ENCODE peak calls at places on chromosomes 7 and 10, in four cellular contexts. One of them, this sample, is unnamed.

GRCh38 chr7:49708590-49708989 is 64.8 kb upstream of the VWC2 start:
- DNase-seq in body of pancreas: no peak
- DNase-seq in adrenal gland: no peak
- DNase-seq in stomach: no peak
- DNase-seq in this sample: no peak

GRCh38 chr7:50197547-50197946 is 104.5 kb upstream of the ZPBP start:
- DNase-seq in stomach: no peak
- DNase-seq in adrenal gland: peak
- DNase-seq in body of pancreas: no peak
- DNase-seq in this sample: peak

GRCh38 chr10:86262671-86263165 is 103.9 kb downstream of the GRID1 start:
- DNase-seq in stomach: peak
- DNase-seq in adrenal gland: no peak
- DNase-seq in body of pancreas: no peak
- DNase-seq in this sample: no peak

GRCh38 chr7:18693401-18693800 is 197.9 kb downstream of the HDAC9 start:
- DNase-seq in body of pancreas: no peak
- DNase-seq in stomach: no peak
- DNase-seq in adrenal gland: peak
- DNase-seq in this sample: peak

GRCh38 chr10:133205146-133205545 is 24.9 kb upstream of the UTF1 start:
- DNase-seq in stomach: no peak
- DNase-seq in body of pancreas: no peak
- DNase-seq in adrenal gland: no peak
- DNase-seq in this sample: no peak

GRCh38 chr7:24926623-24927539 is 53.1 kb downstream of the OSBPL3 start:
- DNase-seq in adrenal gland: no peak
- DNase-seq in stomach: no peak
- DNase-seq in body of pancreas: no peak
- DNase-seq in this sample: no peak

GRCh38 chr7:129616530-129616929 is 5.0 kb downstream of the NRF1 start:
- DNase-seq in stomach: no peak
- DNase-seq in body of pancreas: no peak
- DNase-seq in adrenal gland: no peak
- DNase-seq in this sample: no peak

GRCh38 chr7:41148521-41148951 is 554.4 kb downstream of the INHBA start:
- DNase-seq in stomach: no peak
- DNase-seq in body of pancreas: no peak
- DNase-seq in adrenal gland: no peak
- DNase-seq in this sample: no peak

GRCh38 chr10:19816420-19817250 is at the start of gene PLXDC2:
- DNase-seq in adrenal gland: peak
- DNase-seq in stomach: no peak
- DNase-seq in body of pancreas: peak
- DNase-seq in this sample: peak

GRCh38 chr7:77702451-77703219 is 6.4 kb downstream of the RSBN1L start:
- DNase-seq in stomach: no peak
- DNase-seq in body of pancreas: no peak
- DNase-seq in adrenal gland: no peak
- DNase-seq in this sample: no peak

GRCh38 chr10:27223964-27224363 is 16.6 kb downstream of the ACBD5 start:
- DNase-seq in stomach: peak
- DNase-seq in body of pancreas: peak
- DNase-seq in adrenal gland: peak
- DNase-seq in this sample: peak

GRCh38 chr10:124612611-124613498 is 131.3 kb downstream of the FAM53B start:
- DNase-seq in stomach: no peak
- DNase-seq in body of pancreas: no peak
- DNase-seq in adrenal gland: peak
- DNase-seq in this sample: peak

GRCh38 chr10:28778524-28778923 is 101.2 kb downstream of the BAMBI start:
- DNase-seq in adrenal gland: no peak
- DNase-seq in body of pancreas: no peak
- DNase-seq in stomach: no peak
- DNase-seq in this sample: no peak

GRCh38 chr10:101615760-101616116 is 27.6 kb downstream of the DPCD start:
- DNase-seq in adrenal gland: no peak
- DNase-seq in body of pancreas: no peak
- DNase-seq in stomach: no peak
- DNase-seq in this sample: no peak

GRCh38 chr7:143900230-143900766 is 1.7 kb downstream of the TCAF1 start:
- DNase-seq in adrenal gland: peak
- DNase-seq in stomach: no peak
- DNase-seq in body of pancreas: no peak
- DNase-seq in this sample: no peak

GRCh38 chr7:143898810-143899209 is 3.2 kb downstream of the TCAF1 start:
- DNase-seq in adrenal gland: no peak
- DNase-seq in stomach: no peak
- DNase-seq in body of pancreas: no peak
- DNase-seq in this sample: no peak

GRCh38 chr7:143906176-143906575 is 4.2 kb upstream of the TCAF1 start:
- DNase-seq in stomach: no peak
- DNase-seq in body of pancreas: no peak
- DNase-seq in adrenal gland: no peak
- DNase-seq in this sample: no peak

GRCh38 chr7:143901360-143901709 is 641 bp downstream of the TCAF1 start:
- DNase-seq in body of pancreas: peak
- DNase-seq in stomach: peak
- DNase-seq in adrenal gland: peak
- DNase-seq in this sample: peak

DNA sequence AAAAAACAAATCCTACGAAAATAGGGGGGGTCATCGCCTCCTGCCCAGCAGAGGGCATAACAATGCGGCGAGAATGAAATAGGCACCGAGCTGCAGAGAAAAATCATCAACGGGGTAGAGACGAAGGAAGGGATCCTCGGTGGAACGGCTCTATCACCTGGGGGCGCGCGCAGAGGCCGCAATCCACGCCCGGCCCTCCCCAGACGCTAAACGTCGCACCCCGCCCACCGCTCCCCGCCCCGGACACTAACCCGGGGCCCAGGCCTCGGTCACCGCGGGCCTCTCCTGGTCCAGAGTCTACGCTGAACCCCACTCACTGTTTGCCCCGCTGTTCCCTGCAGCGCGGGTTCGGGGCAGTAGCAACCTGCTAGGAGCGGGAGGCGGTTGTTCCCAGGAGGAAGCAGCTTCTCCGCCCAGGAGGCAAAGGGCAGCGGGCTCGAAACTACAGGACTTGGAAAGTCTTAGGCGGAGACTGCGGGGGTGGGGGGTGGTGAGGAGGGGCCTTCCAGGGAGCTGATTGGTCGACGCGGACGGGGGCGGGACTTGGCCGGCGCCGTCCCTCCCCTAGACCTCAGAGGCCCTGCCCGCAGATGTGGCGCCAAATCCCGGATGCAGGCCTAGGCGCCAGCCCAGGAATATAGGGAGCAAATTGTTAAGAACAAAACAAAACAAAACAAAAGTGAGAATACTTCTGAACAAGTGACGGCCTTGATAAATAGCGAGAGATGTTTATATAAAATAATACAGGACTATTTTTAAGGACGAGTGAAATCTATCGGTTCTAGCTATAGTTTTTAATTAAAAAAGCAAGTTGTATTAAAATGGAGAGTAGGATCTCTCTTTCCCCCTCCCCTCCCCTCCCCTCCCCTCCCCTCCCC is at the start of gene TCAF1:
- DNase-seq in stomach: peak
- DNase-seq in body of pancreas: peak
- DNase-seq in adrenal gland: peak
- DNase-seq in this sample: peak
- TF ChIP-seq POLR2A in stomach: no peak
- TF ChIP-seq POLR2A in body of pancreas: peak
- TF ChIP-seq POLR2A in adrenal gland: peak
- TF ChIP-seq POLR2A in this sample: no peak

GRCh38 chr10:84077728-84078127 is 61.6 kb upstream of the GHITM start:
- DNase-seq in stomach: no peak
- DNase-seq in adrenal gland: no peak
- DNase-seq in body of pancreas: no peak
- DNase-seq in this sample: no peak

GRCh38 chr10:84075226-84076046 is 63.9 kb upstream of the GHITM start:
- DNase-seq in adrenal gland: no peak
- DNase-seq in stomach: no peak
- DNase-seq in body of pancreas: no peak
- DNase-seq in this sample: no peak

GRCh38 chr10:84078771-84079170 is 60.5 kb upstream of the GHITM start:
- DNase-seq in stomach: no peak
- DNase-seq in adrenal gland: no peak
- DNase-seq in body of pancreas: no peak
- DNase-seq in this sample: no peak

GRCh38 chr10:84076047-84076388 is 63.3 kb upstream of the GHITM start:
- DNase-seq in stomach: no peak
- DNase-seq in adrenal gland: no peak
- DNase-seq in body of pancreas: no peak
- DNase-seq in this sample: no peak

DNA sequence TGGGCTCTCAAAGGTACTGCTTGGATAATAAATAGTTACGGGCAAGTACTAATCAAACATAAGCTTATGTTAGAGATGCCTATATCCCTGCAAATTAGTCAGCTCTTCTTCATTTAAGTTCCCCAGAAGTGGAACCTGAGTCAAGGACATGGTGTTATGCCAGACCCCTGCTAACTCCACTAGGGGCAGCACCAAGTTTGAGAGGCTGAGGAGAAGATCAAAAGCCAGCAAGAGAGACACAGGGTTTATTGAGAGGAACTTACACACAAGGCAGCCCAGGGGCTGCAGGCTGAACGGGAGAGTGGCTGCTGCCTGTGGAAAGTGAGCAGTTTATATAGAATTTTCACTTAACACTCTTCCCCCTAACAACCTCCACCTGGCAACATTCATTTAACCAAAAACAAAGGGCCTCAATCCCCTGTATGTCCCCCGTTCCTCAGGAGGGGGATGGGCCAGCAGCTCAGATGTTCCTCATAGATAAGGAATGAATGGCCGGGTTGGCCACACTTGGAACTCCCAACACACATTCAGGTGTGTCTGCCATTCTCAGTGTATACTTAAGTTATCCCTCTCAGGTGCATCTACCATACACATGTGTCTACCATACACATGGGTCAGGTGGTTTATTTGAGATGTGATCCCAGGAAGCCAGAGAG is 62.6 kb upstream of the GHITM start:
- DNase-seq in body of pancreas: no peak
- DNase-seq in adrenal gland: no peak
- DNase-seq in stomach: no peak
- DNase-seq in this sample: no peak
- TF ChIP-seq CTCF in body of pancreas: no peak
- TF ChIP-seq CTCF in adrenal gland: no peak
- TF ChIP-seq CTCF in stomach: no peak
- TF ChIP-seq CTCF in this sample: no peak

DNA sequence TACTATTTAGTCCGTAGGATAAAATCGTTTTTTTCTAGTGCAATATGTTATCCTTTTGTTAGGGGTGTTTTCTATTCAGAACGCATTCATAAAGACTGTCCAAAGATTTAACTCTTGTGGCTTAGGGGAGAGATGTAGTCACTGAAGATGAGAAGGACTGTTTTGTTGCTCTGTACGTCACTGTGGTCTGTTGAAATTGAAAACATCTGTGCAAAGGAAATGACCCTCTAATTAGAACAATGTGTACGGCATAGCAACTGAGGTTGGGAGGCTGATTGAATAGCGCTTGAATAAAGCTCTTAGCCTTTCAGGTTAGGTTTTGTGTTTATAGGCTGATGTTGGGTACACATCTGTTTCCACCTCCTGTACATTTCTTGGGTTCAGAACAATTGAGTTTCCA is 453.4 kb upstream of the AKR1E2 start:
- DNase-seq in body of pancreas: no peak
- DNase-seq in stomach: no peak
- DNase-seq in adrenal gland: no peak
- DNase-seq in this sample: no peak
- H3K27ac ChIP-seq in body of pancreas: no peak
- H3K27ac ChIP-seq in stomach: peak
- H3K27ac ChIP-seq in adrenal gland: no peak
- H3K27ac ChIP-seq in this sample: no peak

DNA sequence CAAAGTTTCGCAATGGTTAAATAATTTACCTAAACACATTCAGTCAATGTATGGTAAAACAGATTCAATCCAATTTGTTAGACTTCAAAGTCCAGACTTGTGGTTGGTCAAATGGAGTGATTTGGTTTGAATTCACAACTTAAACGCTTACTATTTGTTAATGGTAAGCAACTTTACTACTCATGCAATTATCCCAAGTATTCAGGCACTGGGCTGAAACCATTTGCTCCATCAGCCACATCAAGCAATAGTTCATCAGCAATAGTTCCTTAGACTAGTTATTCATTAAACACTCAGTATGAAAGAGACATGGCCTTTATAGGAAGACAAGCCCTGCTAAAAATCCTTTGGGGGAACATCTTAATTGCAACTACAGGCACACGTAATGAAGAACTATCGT is 253.0 kb downstream of the AGMO start:
- DNase-seq in body of pancreas: no peak
- DNase-seq in stomach: no peak
- DNase-seq in adrenal gland: no peak
- DNase-seq in this sample: no peak
- TF ChIP-seq POLR2A in body of pancreas: no peak
- TF ChIP-seq POLR2A in stomach: no peak
- TF ChIP-seq POLR2A in adrenal gland: no peak
- TF ChIP-seq POLR2A in this sample: no peak

DNA sequence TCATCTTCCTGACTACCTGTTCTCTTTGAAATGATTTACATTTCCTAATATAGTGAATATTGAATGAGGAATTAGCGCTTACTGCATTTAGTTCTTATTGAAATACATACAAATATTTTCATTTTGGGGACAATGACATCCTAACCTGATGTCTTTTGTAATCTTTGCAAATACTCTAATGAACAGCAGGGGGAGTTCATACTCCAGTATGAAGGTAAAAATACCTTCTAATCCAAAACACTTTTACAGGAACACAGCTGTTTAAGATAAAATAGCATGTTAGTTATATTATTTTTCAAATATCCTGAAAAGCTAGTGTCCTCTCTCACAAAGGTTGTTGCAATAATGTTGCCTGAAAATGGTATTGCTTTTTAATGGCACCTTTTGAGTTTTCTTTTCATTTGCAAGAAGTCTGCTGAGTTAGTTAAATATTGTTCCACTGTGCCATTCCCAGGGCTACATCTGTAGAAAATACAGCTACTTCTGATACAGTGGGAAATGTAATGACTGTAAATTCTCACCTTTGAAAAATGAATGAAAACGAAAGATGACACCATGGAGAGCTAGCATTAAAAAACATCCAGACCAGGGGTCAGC is 400.0 kb downstream of the PHF14 start:
- DNase-seq in adrenal gland: no peak
- DNase-seq in stomach: no peak
- DNase-seq in body of pancreas: no peak
- DNase-seq in this sample: no peak
- TF ChIP-seq CTCF in adrenal gland: peak
- TF ChIP-seq CTCF in stomach: no peak
- TF ChIP-seq CTCF in body of pancreas: peak
- TF ChIP-seq CTCF in this sample: no peak